ENCODE peak calls at places on chromosomes 13 and 19, in seven cellular contexts. H is ascending aorta, A is fibroblast of lung, T is stomach, V is SK-N-SH, I is brain microvascular endothelial cell, P is ovary. Y is an unnamed sample.

GRCh38 chr13:99256283-99256682 is 1.9 kb downstream of the GPR18 start:
- DNase-seq in H (no peak), A (no peak), T (no peak), V (no peak), I (no peak), P (no peak), Y (no peak)

GRCh38 chr13:113398963-113399754 is 35.2 kb upstream of the GRTP1 start:
- DNase-seq in H (no peak), A (no peak), T (no peak), V (no peak), I (peak; percentile 43), P (no peak), Y (peak; percentile 62)

GRCh38 chr13:112622375-112622774 is 34.4 kb upstream of the TUBGCP3 start:
- DNase-seq in H (no peak), A (no peak), T (no peak), V (no peak), I (no peak), P (no peak), Y (no peak)

GRCh38 chr19:28871099-28871725 is 341.7 kb downstream of the UQCRFS1 start:
- DNase-seq in H (no peak), A (no peak), T (no peak), V (no peak), I (no peak), P (no peak), Y (no peak)

GRCh38 chr19:3603121-3603841 is 3.4 kb downstream of the TBXA2R start:
- DNase-seq in H (no peak), A (no peak), T (no peak), V (no peak), I (no peak), P (peak; percentile 42), Y (no peak)

GRCh38 chr19:39506944-39507714 is 7.8 kb upstream of the SELENOV start:
- DNase-seq in H (no peak), A (peak; percentile 44), T (no peak), V (peak; percentile 96), I (peak; percentile 41), P (peak; percentile 65), Y (no peak)

GRCh38 chr19:50702870-50703829 is 16.5 kb downstream of the SHANK1 start:
- DNase-seq in H (no peak), A (no peak), T (no peak), V (no peak), I (no peak), P (no peak), Y (no peak)

GRCh38 chr19:48325265-48325910 is at the start of gene EMP3:
- DNase-seq in H (peak; percentile 58), A (peak; percentile 95), T (peak; percentile 69), V (no peak), I (peak; percentile 90), P (peak; percentile 90), Y (peak; percentile 87)

GRCh38 chr13:32837307-32837972 is 178.8 kb upstream of the KL start:
- DNase-seq in H (no peak), A (no peak), T (no peak), V (no peak), I (no peak), P (no peak), Y (no peak)

GRCh38 chr13:82802528-82802927 is 1079.7 kb downstream of the SLITRK1 start:
- DNase-seq in H (no peak), A (no peak), T (no peak), V (no peak), I (no peak), P (no peak), Y (no peak)

GRCh38 chr19:41415154-41415571 is 12.0 kb downstream of the B3GNT8 start:
- DNase-seq in H (no peak), A (no peak), T (no peak), V (no peak), I (no peak), P (no peak), Y (no peak)

GRCh38 chr13:22108283-22108897 is 437.5 kb downstream of the FGF9 start:
- DNase-seq in H (no peak), A (peak; percentile 66), T (no peak), V (no peak), I (no peak), P (no peak), Y (no peak)

GRCh38 chr19:45638930-45639729 is at the start of gene EML2:
- DNase-seq in H (no peak), A (no peak), T (peak; percentile 71), V (peak; percentile 15), I (no peak), P (peak; percentile 60), Y (peak; percentile 82)

GRCh38 chr19:44303305-44303704 is 1.5 kb downstream of the ZNF235 start:
- DNase-seq in H (no peak), A (no peak), T (no peak), V (peak; percentile 27), I (no peak), P (no peak), Y (no peak)

GRCh38 chr19:49357186-49357585 is 5.0 kb downstream of the TEAD2 start:
- DNase-seq in H (no peak), A (no peak), T (no peak), V (no peak), I (no peak), P (no peak), Y (no peak)

GRCh38 chr13:30615851-30616311 is 1.8 kb upstream of the USPL1 start:
- DNase-seq in H (no peak), A (peak; percentile 65), T (no peak), V (peak; percentile 26), I (no peak), P (no peak), Y (no peak)

GRCh38 chr13:99496322-99497142 is 4.7 kb upstream of the TM9SF2 start:
- DNase-seq in H (peak; percentile 26), A (peak; percentile 30), T (peak; percentile 81), V (no peak), I (peak; percentile 9), P (peak; percentile 45), Y (no peak)

GRCh38 chr19:294341-294818 is 3.2 kb upstream of the PLPP2 start:
- DNase-seq in H (no peak), A (no peak), T (peak; percentile 25), V (peak; percentile 47), I (no peak), P (peak; percentile 34), Y (peak; percentile 63)
- H3K4me3 ChIP-seq in H (no peak overlapping the region), A (no peak overlapping the region), T (no peak overlapping the region), V (no peak overlapping the region), I (no peak overlapping the region), P (peak overlapping the region; percentile 29), Y (no peak overlapping the region)

GRCh38 chr13:68261105-68261504 is 1031.0 kb upstream of the PCDH9 start:
- DNase-seq in H (no peak), A (no peak), T (no peak), V (no peak), I (no peak), P (no peak), Y (no peak)
- TF ChIP-seq CTCF in H (no peak), A (no peak), T (no peak), V (peak; percentile 37), I (no peak), P (no peak), Y (no peak)

GRCh38 chr13:110618780-110619179 is 3.4 kb downstream of the NAXD start:
- DNase-seq in H (no peak), A (no peak), T (no peak), V (no peak), I (no peak), P (no peak), Y (no peak)
- H3K27ac ChIP-seq in H (no peak overlapping the region), A (no peak overlapping the region), T (peak overlapping the region; percentile 99), V (no peak overlapping the region), I (no peak overlapping the region), P (peak overlapping the region; percentile 89), Y (no peak overlapping the region)

DNA sequence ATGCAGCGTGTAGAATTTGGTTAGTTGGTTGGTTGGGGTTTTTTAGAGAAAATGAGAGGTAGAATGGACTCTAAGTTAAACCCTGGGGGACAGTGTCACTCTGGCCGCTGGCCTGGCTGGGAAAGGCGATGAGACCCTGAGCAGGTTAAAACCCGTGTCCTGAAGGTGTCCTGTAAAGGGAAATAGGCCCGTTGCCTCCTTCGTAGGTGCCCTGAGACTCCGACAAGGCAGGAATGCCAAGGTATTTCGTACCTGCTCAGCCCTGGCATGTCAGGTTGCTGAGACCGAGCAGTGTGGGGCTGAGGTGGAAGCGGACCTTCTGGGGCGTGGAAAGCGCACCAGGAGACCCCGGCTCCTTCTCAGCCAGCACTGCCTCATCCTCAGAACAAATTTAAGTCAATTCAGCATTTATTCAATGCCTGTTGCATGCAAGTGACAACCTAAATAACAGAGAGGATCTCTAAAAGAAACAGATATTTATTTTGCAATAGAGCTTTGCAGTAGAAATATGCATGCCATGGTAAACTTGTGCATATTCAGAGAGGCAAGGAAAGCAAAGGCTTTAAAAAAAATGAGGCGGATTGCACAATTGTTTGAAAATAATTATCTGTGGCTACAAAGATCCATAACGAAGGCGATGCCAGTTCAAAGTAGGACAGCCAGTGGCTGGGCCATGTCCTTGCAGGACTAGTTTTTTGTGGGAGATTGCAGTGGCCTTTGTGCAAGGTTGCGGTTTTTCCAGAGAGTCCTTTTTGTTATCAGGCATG is 1.4 kb upstream of the RAB20 start:
- DNase-seq in H (no peak), A (no peak), T (no peak), V (no peak), I (no peak), P (no peak), Y (peak; percentile 54)
- H3K4me3 ChIP-seq in H (peak overlapping the region; percentile 82), A (peak overlapping the region; percentile 79), T (peak overlapping the region; percentile 89), V (no peak overlapping the region), I (no peak overlapping the region), P (peak overlapping the region; percentile 72), Y (peak overlapping the region; percentile 92)

DNA sequence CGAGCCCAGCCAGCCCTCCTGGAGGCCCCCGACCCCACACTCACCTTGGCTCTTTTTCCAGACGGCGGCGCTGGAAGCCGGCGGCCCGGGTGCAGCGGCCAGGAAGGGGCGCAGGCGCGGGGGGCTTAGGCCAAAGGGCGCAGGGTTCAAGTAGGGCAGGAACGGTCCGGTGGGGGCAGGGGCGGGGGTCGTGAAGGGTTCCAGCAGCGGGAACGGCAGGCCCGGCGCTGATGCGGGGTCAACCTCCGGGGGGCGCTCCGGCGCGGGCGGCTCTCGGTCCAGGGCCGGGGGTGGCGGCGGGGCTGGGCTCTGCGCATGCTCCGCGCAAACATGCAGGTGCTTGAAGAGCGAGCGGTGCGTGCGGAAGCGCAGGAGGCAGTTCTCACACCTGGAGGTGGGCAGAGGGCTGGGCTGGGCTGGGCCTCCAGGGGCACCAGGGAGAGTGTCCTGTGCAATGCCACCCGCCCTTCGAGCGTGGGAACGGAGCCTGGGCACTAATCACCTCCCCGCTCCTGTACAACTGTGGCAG is 2.3 kb downstream of the ZNF414 start:
- DNase-seq in H (no peak), A (no peak), T (no peak), V (no peak), I (no peak), P (peak; percentile 57), Y (peak; percentile 73)
- TF ChIP-seq CTCF in H (no peak), A (no peak), T (no peak), V (peak; percentile 30), I (no peak), P (no peak), Y (no peak)

Y was measured in upper lobe of right lung.